ENCODE peak calls at places on chromosome 1, in nine cellular contexts. X is AG04450; R is cerebellar nuclear complex; S is GM12865; D is GM12892; N is PC-3; K is stimulated activated naive B cell treated with anti-CD40 and anti-IgM and Interleukin-4, amounts not matched to agents 10 μg/mL and 1 μg/mL and 100 μg/mL, for 72 hours; C is GM12864; E is T-helper 17 cell. Z is an unnamed sample.
A peak's percentile ranks its signal among the peaks of the same experiment; 100 is the strongest.

GRCh38 chr1:116170901-116171589 is 59.8 kb downstream of the MAB21L3 start:
- DNase-seq in D (no peak), X (no peak), K (no peak), R (no peak), N (no peak), C (no peak), E (no peak), S (no peak), Z (no peak)

GRCh38 chr1:151825811-151826660 is 5.6 kb downstream of the RORC start:
- DNase-seq in D (no peak), K (no peak), E (no peak), N (no peak), C (no peak), X (no peak), R (no peak), S (no peak), Z (no peak)

GRCh38 chr1:87647436-87648177 is 318.9 kb downstream of the LMO4 start:
- DNase-seq in N (no peak), D (no peak), R (no peak), S (no peak), C (no peak), K (no peak), E (no peak), X (no peak), Z (no peak)

GRCh38 chr1:93763981-93764750 is 82.5 kb upstream of the BCAR3 start:
- DNase-seq in N (no peak), C (no peak), X (no peak), R (no peak), D (no peak), S (no peak), E (no peak), K (no peak), Z (no peak)

GRCh38 chr1:119453021-119453420 is 38.1 kb downstream of the HSD3B2 start:
- DNase-seq in K (no peak), D (no peak), N (peak; percentile 95), X (no peak), S (no peak), R (no peak), E (no peak), C (no peak), Z (no peak)

GRCh38 chr1:43834280-43835140 is 99.1 kb upstream of the ARTN start:
- DNase-seq in X (no peak), S (no peak), K (peak; percentile 52), D (no peak), N (peak; percentile 86), E (no peak), C (no peak), R (no peak), Z (no peak)

GRCh38 chr1:201397675-201398074 is 1.4 kb downstream of the LAD1 start:
- DNase-seq in R (no peak), C (no peak), K (no peak), D (no peak), X (no peak), E (no peak), N (peak; percentile 92), S (no peak), Z (no peak)

GRCh38 chr1:197774691-197775281 is 494 bp downstream of the DENND1B start:
- DNase-seq in D (peak; percentile 25), C (no peak), K (peak; percentile 56), X (no peak), S (peak; percentile 54), R (no peak), N (peak; percentile 30), E (peak; percentile 20), Z (no peak)

GRCh38 chr1:246032111-246032551 is 474.9 kb downstream of the SMYD3 start:
- DNase-seq in E (no peak), C (no peak), K (no peak), S (no peak), D (no peak), X (no peak), N (no peak), R (no peak), Z (no peak)

GRCh38 chr1:9871707-9872425 is 38.2 kb downstream of the CTNNBIP1 start:
- DNase-seq in N (no peak), S (no peak), R (no peak), X (no peak), K (no peak), E (no peak), D (no peak), C (no peak), Z (no peak)

GRCh38 chr1:73593804-73594203 is 604.2 kb downstream of the LRRIQ3 start:
- DNase-seq in R (no peak), S (no peak), E (no peak), C (no peak), K (no peak), D (no peak), N (peak; percentile 13), X (no peak), Z (no peak)

GRCh38 chr1:184191181-184191601 is 139.7 kb downstream of the TSEN15 start:
- DNase-seq in K (no peak), N (no peak), E (no peak), X (peak; percentile 82), D (no peak), R (no peak), C (no peak), S (no peak), Z (no peak)

GRCh38 chr1:214454619-214455396 is 96.6 kb downstream of the PTPN14 start:
- DNase-seq in E (no peak), C (no peak), R (no peak), K (no peak), S (no peak), X (peak; percentile 68), N (peak; percentile 64), D (no peak), Z (no peak)

GRCh38 chr1:10615336-10615735 is 140.6 kb downstream of the PEX14 start:
- DNase-seq in D (no peak), N (no peak), R (no peak), X (no peak), E (no peak), K (no peak), C (no peak), S (no peak), Z (no peak)

GRCh38 chr1:233172201-233172600 is 123.3 kb downstream of the PCNX2 start:
- DNase-seq in E (no peak), N (peak; percentile 89), C (no peak), S (no peak), X (no peak), K (no peak), D (no peak), R (no peak), Z (no peak)

GRCh38 chr1:6683434-6683833 is 18.2 kb downstream of the DNAJC11 start:
- DNase-seq in D (no peak), R (no peak), N (no peak), C (no peak), X (no peak), E (no peak), K (no peak), S (peak; percentile 58), Z (no peak)

Z was measured in GM12878.